ENCODE peak calls at places on chromosomes 2 and 18, in nine cellular contexts. H is GM23338, Y is K562, X is mammary epithelial cell, F is HCT116, G is GM23248, O is fibroblast of lung, M is hepatocyte, Z is endothelial cell of umbilical vein. N is an unnamed sample. For H3K4me1, the result is how much of the 10 kb centered on the place peaks cover.

GRCh38 chr2:9637330-9637729 is 6.5 kb upstream of the YWHAQ start:
- DNase-seq in G (peak), M (no peak), O (peak), Z (peak), H (no peak), X (peak), F (peak), Y (no peak), N (peak)

GRCh38 chr2:27095745-27096651 is 9.4 kb downstream of the KHK start:
- DNase-seq in O (peak), M (peak), G (peak), Y (peak), Z (peak), F (no peak), H (peak), X (peak), N (peak)

GRCh38 chr18:49613141-49613641 is 51.3 kb downstream of the LIPG start:
- DNase-seq in G (no peak), F (no peak), X (peak), H (peak), Z (no peak), Y (no peak), M (no peak), O (no peak), N (peak)

GRCh38 chr2:105866439-105867170 is 121.9 kb downstream of the NCK2 start:
- DNase-seq in F (no peak), Z (no peak), G (peak), X (peak), M (no peak), H (no peak), O (peak), Y (no peak), N (no peak)

GRCh38 chr2:14761118-14761517 is 128.6 kb downstream of the LRATD1 start:
- DNase-seq in O (no peak), M (no peak), Y (no peak), G (no peak), F (no peak), Z (no peak), H (no peak), X (no peak), N (no peak)

GRCh38 chr2:27125104-27125503 is 1.5 kb downstream of the ABHD1 start:
- DNase-seq in Y (no peak), O (no peak), H (no peak), M (no peak), X (no peak), F (no peak), Z (no peak), G (no peak), N (peak)

GRCh38 chr2:119148082-119148715 is 10.4 kb downstream of the C1QL2 start:
- DNase-seq in Z (no peak), F (no peak), Y (no peak), O (no peak), H (peak), X (no peak), M (no peak), G (no peak), N (peak)

GRCh38 chr2:65098741-65099140 is 31.2 kb downstream of the RAB1A start:
- DNase-seq in H (no peak), M (no peak), X (no peak), G (peak), Y (no peak), O (no peak), F (no peak), Z (no peak), N (no peak)

GRCh38 chr18:48803951-48804855 is 146.6 kb downstream of the SMAD7 start:
- DNase-seq in G (no peak), Z (no peak), Y (no peak), F (no peak), O (no peak), M (no peak), H (no peak), X (no peak), N (no peak)

GRCh38 chr2:15177103-15177502 is 384.0 kb downstream of the NBAS start:
- DNase-seq in Z (no peak), Y (no peak), H (no peak), X (peak), G (peak), M (no peak), F (peak), O (peak), N (peak)

GRCh38 chr2:150125708-150126107 is 361.8 kb downstream of the RND3 start:
- DNase-seq in Y (peak), H (no peak), X (peak), O (peak), Z (peak), G (peak), M (peak), F (no peak), N (no peak)

GRCh38 chr2:169285528-169285927 is 76.8 kb downstream of the LRP2 start:
- DNase-seq in Z (no peak), O (no peak), F (no peak), Y (no peak), X (no peak), G (no peak), M (no peak), H (peak), N (no peak)

GRCh38 chr18:598053-598665 is 1.4 kb downstream of the CLUL1 start:
- DNase-seq in O (no peak), X (no peak), F (no peak), M (no peak), Z (no peak), H (no peak), Y (no peak), G (no peak), N (peak)

GRCh38 chr18:600107-600506 is 3.3 kb downstream of the CLUL1 start:
- DNase-seq in O (no peak), M (no peak), Z (peak), F (no peak), G (no peak), X (no peak), H (no peak), Y (no peak), N (peak)

GRCh38 chr18:595571-595970 is 1.2 kb upstream of the CLUL1 start:
- DNase-seq in M (no peak), G (no peak), H (no peak), Z (no peak), F (no peak), Y (no peak), O (no peak), X (no peak), N (no peak)

GRCh38 chr18:595068-595467 is 1.7 kb upstream of the CLUL1 start:
- DNase-seq in Z (no peak), F (no peak), Y (no peak), M (no peak), G (no peak), H (no peak), O (no peak), X (no peak), N (no peak)

GRCh38 chr18:596288-596881 is 403 bp upstream of the CLUL1 start:
- DNase-seq in H (peak), F (peak), Z (no peak), O (no peak), Y (peak), X (peak), G (peak), M (peak), N (no peak)
- H3K4me3 ChIP-seq in H (peak), F (peak), Z (no peak), O (no peak), Y (peak), X (peak), G (no peak), M (peak), N (no peak)

DNA sequence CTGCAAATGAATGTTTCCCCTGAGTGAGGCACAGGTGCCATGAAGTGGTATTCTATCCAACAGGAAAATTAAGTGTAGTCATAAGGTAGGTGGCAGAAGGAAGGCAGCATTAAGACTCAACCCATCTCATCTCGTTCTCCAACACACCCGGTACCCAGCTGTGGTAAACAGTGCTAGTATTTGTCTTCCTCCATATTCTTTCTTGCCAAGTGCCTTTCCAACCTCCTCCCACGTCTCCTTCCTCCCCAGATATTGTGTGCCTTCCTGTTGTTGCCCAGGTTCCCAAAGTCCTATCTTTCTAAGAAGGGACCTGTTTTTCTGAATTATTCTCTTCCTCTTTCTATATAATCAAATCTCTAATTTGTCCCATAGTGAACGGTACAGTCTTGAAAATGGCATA is 83.5 kb downstream of the CRIM1 start:
- DNase-seq in M (no peak), F (no peak), X (no peak), H (no peak), G (no peak), Z (peak), O (no peak), Y (no peak), N (no peak)
- H3K4me1 ChIP-seq in M (under half), F (under half), X (under half), H (under half), G (half or more), Z (half or more), O (under half), Y (under half), N (under half)

GRCh38 chr18:75211721-75212625 is 1.4 kb downstream of the TSHZ1 start:
- DNase-seq in O (no peak), H (peak), G (peak), X (peak), M (peak), Y (peak), Z (peak), F (no peak), N (no peak)
- TF ChIP-seq EZH2 in O (no peak), H (no peak), G (no peak), X (no peak), M (no peak), Y (no peak), Z (no peak), F (no peak), N (no peak)

GRCh38 chr2:165572155-165572554 is 102.7 kb downstream of the CSRNP3 start:
- DNase-seq in Z (no peak), X (no peak), Y (no peak), G (no peak), H (no peak), F (no peak), M (peak), O (no peak), N (peak)
- H3K4me3 ChIP-seq in Z (no peak), X (no peak), Y (no peak), G (no peak), H (no peak), F (no peak), M (no peak), O (no peak), N (peak)